ENCODE peak calls at places on chromosomes 11 and 22, in nine cellular contexts. Y, D, C, Q, F, X, G, P and E are unnamed samples.

GRCh38 chr11:117385471-117385870 is 57.8 kb downstream of the CEP164 start:
- DNase-seq in C (peak; percentile 11), Q (no peak), Y (no peak), X (no peak), P (no peak), D (no peak), G (no peak), F (no peak), E (no peak)

GRCh38 chr22:47304854-47305253 is 542.4 kb downstream of the TBC1D22A start:
- DNase-seq in G (no peak), P (peak; percentile 34), Y (no peak), Q (no peak), D (no peak), F (no peak), X (no peak), C (no peak), E (no peak)

GRCh38 chr11:19450282-19450681 is 209.5 kb upstream of the E2F8 start:
- DNase-seq in D (no peak), X (no peak), F (no peak), Y (no peak), P (no peak), Q (no peak), G (no peak), C (no peak), E (no peak)

GRCh38 chr11:44426119-44426518 is 116.2 kb upstream of the ALX4 start:
- DNase-seq in C (no peak), D (no peak), F (no peak), X (no peak), P (no peak), Q (no peak), G (no peak), Y (no peak), E (no peak)

GRCh38 chr11:47593934-47594855 is at the start of gene C1QTNF4:
- DNase-seq in Q (no peak), D (no peak), P (no peak), G (peak; percentile 86), Y (peak; percentile 77), F (no peak), X (no peak), C (no peak), E (no peak)

GRCh38 chr22:36330655-36331305 is 57.0 kb downstream of the MYH9 start:
- DNase-seq in Y (no peak), G (no peak), F (no peak), P (no peak), C (no peak), Q (no peak), D (no peak), X (no peak), E (no peak)

GRCh38 chr11:94926698-94927237 is 46.6 kb downstream of the CWC15 start:
- DNase-seq in Q (peak; percentile 46), P (peak; percentile 91), D (no peak), F (no peak), X (peak; percentile 43), Y (no peak), C (peak; percentile 93), G (peak; percentile 41), E (peak; percentile 33)

GRCh38 chr11:36254739-36255138 is 34.5 kb downstream of the COMMD9 start:
- DNase-seq in Q (no peak), F (no peak), X (no peak), P (no peak), C (no peak), Y (no peak), D (no peak), G (no peak), E (no peak)

GRCh38 chr11:120590472-120590871 is 78.9 kb downstream of the GRIK4 start:
- DNase-seq in P (no peak), G (no peak), Y (no peak), F (no peak), C (no peak), Q (no peak), X (no peak), D (no peak), E (no peak)

GRCh38 chr11:57313071-57313787 is 11.5 kb downstream of the TNKS1BP1 start:
- DNase-seq in D (no peak), X (no peak), P (peak; percentile 77), C (peak; percentile 73), F (no peak), Y (no peak), G (no peak), Q (no peak), E (peak; percentile 57)

DNA sequence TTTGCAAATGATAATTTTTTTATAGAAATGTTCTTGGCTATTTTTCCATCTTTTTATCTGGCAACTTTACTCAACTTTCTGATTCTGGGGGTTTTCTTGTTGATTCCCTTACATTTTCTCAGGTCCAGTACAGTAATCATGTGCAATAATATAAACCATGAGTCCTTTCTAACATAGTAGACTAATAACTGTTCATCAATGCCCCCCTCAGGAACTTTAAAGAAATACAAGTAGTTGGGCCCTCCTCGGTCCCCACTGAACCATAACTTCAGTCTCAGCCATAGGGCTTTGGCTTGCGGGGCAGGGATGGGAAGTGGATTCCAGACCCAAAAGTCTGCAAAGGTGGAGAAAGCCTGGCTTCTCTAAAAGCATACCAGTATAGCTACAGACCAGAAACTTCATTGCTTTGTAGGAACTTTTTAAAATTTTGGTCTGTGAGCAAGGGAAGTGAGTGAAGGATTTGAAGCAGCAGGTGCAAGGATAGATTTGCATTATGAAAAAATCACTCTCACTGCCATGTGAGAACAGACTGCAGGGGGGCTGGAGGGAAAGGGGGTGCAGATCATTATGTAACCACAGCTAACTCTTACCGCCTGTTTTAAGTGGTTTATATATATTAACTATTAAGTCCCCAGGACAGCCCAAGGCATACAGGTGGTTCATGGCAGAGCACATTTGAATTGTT is 10.5 kb upstream of the TUB start:
- DNase-seq in G (peak; percentile 73), Q (no peak), P (no peak), C (no peak), F (no peak), Y (no peak), D (peak; percentile 20), X (no peak), E (no peak)
- TF ChIP-seq EP300 in G (no peak), Q (no peak), P (no peak), C (no peak), F (no peak), Y (no peak), D (no peak), X (no peak), E (no peak)

DNA sequence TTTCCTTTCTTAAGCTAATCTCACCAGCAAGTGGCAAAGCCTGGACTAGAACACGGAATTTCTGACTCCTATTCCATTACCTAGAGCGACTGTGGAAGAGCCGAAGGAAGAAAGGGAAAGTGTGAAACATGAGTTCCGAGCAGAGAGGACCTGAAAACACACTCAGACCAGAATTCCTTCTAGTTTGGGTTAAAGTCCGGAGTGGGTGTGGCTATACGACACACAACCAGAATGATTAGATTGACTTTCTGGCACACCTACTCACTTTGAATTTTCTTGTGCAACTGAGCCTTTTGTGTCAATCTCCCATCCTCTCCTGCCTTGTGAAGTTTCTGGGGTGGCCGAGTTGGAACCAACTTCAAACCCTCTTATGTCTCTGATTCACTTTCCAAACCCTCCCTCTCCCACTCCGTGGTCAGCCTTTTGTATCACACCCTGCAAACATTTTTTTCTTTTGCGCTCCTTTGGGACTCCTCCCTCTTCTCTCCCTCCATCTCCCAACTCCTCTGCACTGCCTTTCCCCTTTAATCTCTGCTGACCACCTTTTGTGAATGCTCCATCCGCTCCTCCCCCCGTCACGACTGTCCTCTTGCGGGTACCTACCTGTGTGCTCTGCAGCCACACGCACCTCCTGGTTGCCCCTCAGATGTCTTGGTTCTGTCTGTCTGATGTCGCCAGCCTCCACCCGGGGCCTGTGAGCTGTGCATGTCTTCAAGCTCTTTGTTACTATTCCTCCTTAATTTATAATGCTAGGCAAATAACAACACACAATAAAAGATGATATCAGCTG is 86.3 kb upstream of the BLID start:
- DNase-seq in Y (peak; percentile 53), D (peak; percentile 6), G (peak; percentile 16), Q (no peak), F (peak; percentile 92), P (no peak), X (no peak), C (peak; percentile 71), E (no peak)
- TF ChIP-seq POLR2AphosphoS5 in Y (no peak), D (no peak), G (peak; percentile 49), Q (no peak), F (no peak), P (no peak), X (no peak), C (no peak), E (no peak)

GRCh38 chr11:123597859-123598258 is 56.6 kb downstream of the SCN3B start:
- DNase-seq in Y (no peak), X (no peak), Q (no peak), C (no peak), P (no peak), F (no peak), G (no peak), D (no peak), E (no peak)

GRCh38 chr11:123594188-123594901 is 60.1 kb downstream of the SCN3B start:
- DNase-seq in Q (no peak), D (no peak), C (no peak), Y (no peak), G (no peak), P (no peak), X (no peak), F (no peak), E (no peak)

GRCh38 chr11:123590296-123590912 is 64.0 kb downstream of the SCN3B start:
- DNase-seq in G (no peak), F (no peak), D (peak; percentile 50), X (peak; percentile 66), P (no peak), C (no peak), Q (no peak), Y (no peak), E (peak; percentile 91)

GRCh38 chr11:123594921-123595320 is 59.5 kb downstream of the SCN3B start:
- DNase-seq in P (no peak), G (no peak), Y (no peak), D (peak; percentile 38), X (no peak), C (no peak), F (no peak), Q (no peak), E (no peak)

GRCh38 chr11:123593570-123593969 is 60.9 kb downstream of the SCN3B start:
- DNase-seq in D (no peak), Q (no peak), Y (no peak), X (no peak), F (no peak), P (no peak), C (no peak), G (no peak), E (no peak)
- H3K4me1 ChIP-seq in D (peaks cover 11% of the 10 kb centered on the region), Q (no peaks in the 10 kb centered on the region), Y (no peaks in the 10 kb centered on the region), X (peaks cover 16% of the 10 kb centered on the region), F (peaks cover 10% of the 10 kb centered on the region), P (no peaks in the 10 kb centered on the region), C (no peaks in the 10 kb centered on the region), G (peaks cover 9% of the 10 kb centered on the region), E (peaks cover 23% of the 10 kb centered on the region)

DNA sequence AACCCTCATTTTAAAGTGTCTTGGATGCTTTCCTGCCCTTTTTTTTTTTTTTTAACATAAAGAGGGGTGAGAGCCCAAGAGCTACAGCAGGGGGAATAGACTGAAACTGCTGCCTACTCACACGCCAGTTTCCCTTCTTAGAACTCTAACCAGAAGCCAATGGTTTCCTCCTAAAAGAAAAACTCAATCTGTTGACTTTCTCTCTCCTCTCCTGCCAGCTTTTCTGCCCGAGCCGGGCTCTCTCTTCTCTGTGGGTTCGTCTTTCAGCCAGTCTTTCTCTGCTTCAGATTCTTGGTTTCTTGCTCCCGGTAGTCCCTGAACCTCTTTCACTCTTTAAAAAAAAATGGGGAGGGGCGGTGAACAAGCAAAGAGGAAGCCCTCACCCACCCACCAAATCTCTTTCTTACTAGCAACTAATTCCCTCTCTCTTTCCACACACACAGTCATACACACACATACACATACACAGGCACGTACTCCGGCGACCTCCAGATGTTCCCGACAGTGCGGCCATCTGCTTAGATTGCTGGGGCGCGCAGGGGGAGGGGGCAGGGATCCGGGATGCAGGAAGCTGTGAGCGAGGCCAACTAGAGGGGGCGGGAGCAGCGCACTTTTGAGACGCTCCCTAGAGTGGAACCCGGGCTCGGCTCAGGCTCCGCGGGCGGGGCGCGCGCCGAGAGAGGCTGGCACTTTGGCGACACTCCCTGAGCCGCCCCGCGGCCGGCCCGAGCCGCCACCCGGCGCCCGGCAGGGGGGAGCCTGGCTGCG is 446 bp upstream of the TSKU start:
- DNase-seq in G (peak; percentile 94), C (peak; percentile 95), Q (peak; percentile 64), F (peak; percentile 98), Y (no peak), D (peak; percentile 82), X (peak; percentile 92), P (peak; percentile 95), E (peak; percentile 82)
- TF ChIP-seq EP300 in G (peak; percentile 66), C (no peak), Q (no peak), F (no peak), Y (peak; percentile 57), D (peak; percentile 18), X (no peak), P (no peak), E (no peak)